ENCODE peak calls at places on chromosomes 7 and 10, in eight cellular contexts. One of them, this sample, is unnamed.
A peak's percentile ranks its signal among the peaks of the same experiment; 100 is the strongest.

GRCh38 chr7:150902078-150903033 is 50.0 kb downstream of the AOC1 start:
- DNase-seq in GM13977: no peak
- DNase-seq in neural crest cell: no peak
- DNase-seq in non-pigmented ciliary epithelial cell: no peak
- DNase-seq in HTR-8/SVneo: no peak
- DNase-seq in astrocyte: no peak
- DNase-seq in GM18507: no peak
- DNase-seq in GM19239: no peak
- DNase-seq in this sample: no peak

GRCh38 chr10:62130948-62131347 is 137.7 kb downstream of the RTKN2 start:
- DNase-seq in non-pigmented ciliary epithelial cell: peak; percentile 75
- DNase-seq in GM18507: no peak
- DNase-seq in GM19239: no peak
- DNase-seq in HTR-8/SVneo: peak; percentile 53
- DNase-seq in astrocyte: peak; percentile 95
- DNase-seq in neural crest cell: no peak
- DNase-seq in GM13977: no peak
- DNase-seq in this sample: no peak

GRCh38 chr7:24910551-24911212 is 69.3 kb downstream of the OSBPL3 start:
- DNase-seq in non-pigmented ciliary epithelial cell: no peak
- DNase-seq in GM18507: no peak
- DNase-seq in neural crest cell: no peak
- DNase-seq in GM19239: no peak
- DNase-seq in GM13977: no peak
- DNase-seq in HTR-8/SVneo: no peak
- DNase-seq in astrocyte: no peak
- DNase-seq in this sample: no peak

GRCh38 chr7:24082826-24083225 is 201.2 kb upstream of the NPY start:
- DNase-seq in GM19239: no peak
- DNase-seq in GM13977: no peak
- DNase-seq in GM18507: no peak
- DNase-seq in HTR-8/SVneo: no peak
- DNase-seq in astrocyte: no peak
- DNase-seq in non-pigmented ciliary epithelial cell: no peak
- DNase-seq in neural crest cell: no peak
- DNase-seq in this sample: no peak

GRCh38 chr7:4017785-4018184 is 664.3 kb upstream of the FOXK1 start:
- DNase-seq in GM18507: no peak
- DNase-seq in astrocyte: no peak
- DNase-seq in GM13977: no peak
- DNase-seq in neural crest cell: no peak
- DNase-seq in HTR-8/SVneo: no peak
- DNase-seq in non-pigmented ciliary epithelial cell: no peak
- DNase-seq in GM19239: no peak
- DNase-seq in this sample: no peak

GRCh38 chr10:129961274-129961839 is 2.7 kb downstream of the EBF3 start:
- DNase-seq in GM13977: no peak
- DNase-seq in GM18507: no peak
- DNase-seq in non-pigmented ciliary epithelial cell: no peak
- DNase-seq in neural crest cell: no peak
- DNase-seq in GM19239: no peak
- DNase-seq in HTR-8/SVneo: no peak
- DNase-seq in astrocyte: no peak
- DNase-seq in this sample: no peak

GRCh38 chr10:124174673-124175645 is 81.6 kb upstream of the CHST15 start:
- DNase-seq in HTR-8/SVneo: no peak
- DNase-seq in GM13977: no peak
- DNase-seq in astrocyte: no peak
- DNase-seq in non-pigmented ciliary epithelial cell: no peak
- DNase-seq in neural crest cell: no peak
- DNase-seq in GM18507: no peak
- DNase-seq in GM19239: no peak
- DNase-seq in this sample: no peak

GRCh38 chr10:131438665-131439064 is 127.1 kb upstream of the TCERG1L start:
- DNase-seq in astrocyte: no peak
- DNase-seq in HTR-8/SVneo: no peak
- DNase-seq in non-pigmented ciliary epithelial cell: no peak
- DNase-seq in GM18507: no peak
- DNase-seq in neural crest cell: no peak
- DNase-seq in GM19239: no peak
- DNase-seq in GM13977: no peak
- DNase-seq in this sample: no peak

GRCh38 chr7:138943061-138943460 is 38.1 kb downstream of the KIAA1549 start:
- DNase-seq in non-pigmented ciliary epithelial cell: no peak
- DNase-seq in astrocyte: no peak
- DNase-seq in GM19239: no peak
- DNase-seq in GM18507: no peak
- DNase-seq in GM13977: no peak
- DNase-seq in HTR-8/SVneo: no peak
- DNase-seq in neural crest cell: no peak
- DNase-seq in this sample: no peak

GRCh38 chr10:52318136-52318810 is 4.2 kb downstream of the DKK1 start:
- DNase-seq in GM18507: no peak
- DNase-seq in GM19239: no peak
- DNase-seq in neural crest cell: no peak
- DNase-seq in non-pigmented ciliary epithelial cell: peak; percentile 55
- DNase-seq in GM13977: no peak
- DNase-seq in HTR-8/SVneo: no peak
- DNase-seq in astrocyte: peak; percentile 84
- DNase-seq in this sample: peak; percentile 40

GRCh38 chr10:44390585-44391072 is 5.7 kb upstream of the CXCL12 start:
- DNase-seq in GM19239: no peak
- DNase-seq in non-pigmented ciliary epithelial cell: no peak
- DNase-seq in neural crest cell: no peak
- DNase-seq in GM13977: no peak
- DNase-seq in astrocyte: no peak
- DNase-seq in GM18507: no peak
- DNase-seq in HTR-8/SVneo: peak; percentile 21
- DNase-seq in this sample: no peak

GRCh38 chr7:16293669-16294425 is 127.5 kb downstream of the CRPPA start:
- DNase-seq in non-pigmented ciliary epithelial cell: no peak
- DNase-seq in GM19239: no peak
- DNase-seq in HTR-8/SVneo: no peak
- DNase-seq in astrocyte: no peak
- DNase-seq in neural crest cell: no peak
- DNase-seq in GM18507: no peak
- DNase-seq in GM13977: no peak
- DNase-seq in this sample: no peak

GRCh38 chr10:63837043-63837442 is 315.8 kb downstream of the REEP3 start:
- DNase-seq in GM13977: no peak
- DNase-seq in GM18507: no peak
- DNase-seq in HTR-8/SVneo: no peak
- DNase-seq in neural crest cell: no peak
- DNase-seq in astrocyte: no peak
- DNase-seq in GM19239: no peak
- DNase-seq in non-pigmented ciliary epithelial cell: no peak
- DNase-seq in this sample: no peak

GRCh38 chr7:79531116-79531515 is 77.6 kb upstream of the MAGI2 start:
- DNase-seq in GM19239: no peak
- DNase-seq in HTR-8/SVneo: no peak
- DNase-seq in GM18507: no peak
- DNase-seq in astrocyte: no peak
- DNase-seq in GM13977: no peak
- DNase-seq in non-pigmented ciliary epithelial cell: no peak
- DNase-seq in neural crest cell: no peak
- DNase-seq in this sample: no peak

GRCh38 chr7:66016131-66016461 is 34.1 kb upstream of the GUSB start:
- DNase-seq in HTR-8/SVneo: no peak
- DNase-seq in GM19239: no peak
- DNase-seq in non-pigmented ciliary epithelial cell: no peak
- DNase-seq in astrocyte: peak; percentile 57
- DNase-seq in GM13977: no peak
- DNase-seq in neural crest cell: no peak
- DNase-seq in GM18507: no peak
- DNase-seq in this sample: peak; percentile 95

GRCh38 chr10:71539564-71540118 is 142.9 kb downstream of the CDH23 start:
- DNase-seq in GM18507: no peak
- DNase-seq in non-pigmented ciliary epithelial cell: no peak
- DNase-seq in astrocyte: no peak
- DNase-seq in HTR-8/SVneo: no peak
- DNase-seq in neural crest cell: no peak
- DNase-seq in GM13977: no peak
- DNase-seq in GM19239: no peak
- DNase-seq in this sample: no peak

GRCh38 chr10:47331954-47332353 is 9.7 kb downstream of the GDF2 start:
- DNase-seq in neural crest cell: no peak
- DNase-seq in HTR-8/SVneo: no peak
- DNase-seq in GM18507: no peak
- DNase-seq in non-pigmented ciliary epithelial cell: no peak
- DNase-seq in astrocyte: no peak
- DNase-seq in GM19239: no peak
- DNase-seq in GM13977: no peak
- DNase-seq in this sample: no peak

GRCh38 chr10:119449760-119450461 is 92.6 kb downstream of the RGS10 start:
- DNase-seq in GM19239: no peak
- DNase-seq in astrocyte: peak; percentile 40
- DNase-seq in non-pigmented ciliary epithelial cell: peak; percentile 9
- DNase-seq in GM13977: no peak
- DNase-seq in GM18507: no peak
- DNase-seq in neural crest cell: no peak
- DNase-seq in HTR-8/SVneo: no peak
- DNase-seq in this sample: no peak

GRCh38 chr7:94095359-94096009 is 91.3 kb upstream of the BET1 start:
- DNase-seq in astrocyte: no peak
- DNase-seq in HTR-8/SVneo: no peak
- DNase-seq in non-pigmented ciliary epithelial cell: no peak
- DNase-seq in GM18507: no peak
- DNase-seq in neural crest cell: no peak
- DNase-seq in GM19239: no peak
- DNase-seq in GM13977: no peak
- DNase-seq in this sample: peak; percentile 10

GRCh38 chr10:104316321-104317099 is 21.8 kb downstream of the ITPRIP start:
- DNase-seq in GM13977: no peak
- DNase-seq in GM18507: no peak
- DNase-seq in non-pigmented ciliary epithelial cell: no peak
- DNase-seq in astrocyte: no peak
- DNase-seq in neural crest cell: no peak
- DNase-seq in HTR-8/SVneo: no peak
- DNase-seq in GM19239: no peak
- DNase-seq in this sample: no peak

GRCh38 chr7:108263364-108263951 is 133.3 kb upstream of the LAMB4 start:
- DNase-seq in non-pigmented ciliary epithelial cell: no peak
- DNase-seq in astrocyte: no peak
- DNase-seq in HTR-8/SVneo: no peak
- DNase-seq in GM13977: no peak
- DNase-seq in GM18507: no peak
- DNase-seq in neural crest cell: no peak
- DNase-seq in GM19239: no peak
- DNase-seq in this sample: no peak

GRCh38 chr10:1366277-1366676 is 310.1 kb downstream of the WDR37 start:
- DNase-seq in GM19239: no peak
- DNase-seq in neural crest cell: no peak
- DNase-seq in GM13977: no peak
- DNase-seq in HTR-8/SVneo: no peak
- DNase-seq in GM18507: no peak
- DNase-seq in non-pigmented ciliary epithelial cell: no peak
- DNase-seq in astrocyte: no peak
- DNase-seq in this sample: no peak

GRCh38 chr7:42065942-42066341 is 171.1 kb downstream of the GLI3 start:
- DNase-seq in GM13977: no peak
- DNase-seq in neural crest cell: no peak
- DNase-seq in GM18507: no peak
- DNase-seq in astrocyte: peak; percentile 87
- DNase-seq in HTR-8/SVneo: no peak
- DNase-seq in GM19239: no peak
- DNase-seq in non-pigmented ciliary epithelial cell: no peak
- DNase-seq in this sample: no peak

GRCh38 chr7:157831143-157831900 is 494.5 kb downstream of the DNAJB6 start:
- DNase-seq in GM18507: no peak
- DNase-seq in astrocyte: no peak
- DNase-seq in non-pigmented ciliary epithelial cell: no peak
- DNase-seq in GM19239: no peak
- DNase-seq in GM13977: no peak
- DNase-seq in HTR-8/SVneo: no peak
- DNase-seq in neural crest cell: no peak
- DNase-seq in this sample: no peak

GRCh38 chr10:103262229-103262628 is 14.7 kb upstream of the INA start:
- DNase-seq in neural crest cell: no peak
- DNase-seq in GM19239: no peak
- DNase-seq in GM13977: no peak
- DNase-seq in HTR-8/SVneo: no peak
- DNase-seq in astrocyte: no peak
- DNase-seq in GM18507: no peak
- DNase-seq in non-pigmented ciliary epithelial cell: no peak
- DNase-seq in this sample: no peak

GRCh38 chr10:5442056-5442989 is 30.0 kb downstream of the NET1 start:
- DNase-seq in GM13977: peak; percentile 34
- DNase-seq in GM18507: peak; percentile 18
- DNase-seq in astrocyte: no peak
- DNase-seq in HTR-8/SVneo: peak; percentile 26
- DNase-seq in GM19239: peak; percentile 13
- DNase-seq in non-pigmented ciliary epithelial cell: no peak
- DNase-seq in neural crest cell: peak; percentile 31
- DNase-seq in this sample: peak; percentile 53

GRCh38 chr7:65554-65953 is 126.8 kb upstream of the FAM20C start:
- DNase-seq in GM18507: no peak
- DNase-seq in non-pigmented ciliary epithelial cell: no peak
- DNase-seq in HTR-8/SVneo: no peak
- DNase-seq in astrocyte: peak; percentile 66
- DNase-seq in GM19239: no peak
- DNase-seq in neural crest cell: no peak
- DNase-seq in GM13977: no peak
- DNase-seq in this sample: no peak